ENCODE peak calls at places on chromosome 13, in seven cellular contexts. H is right lobe of liver, R is brain microvascular endothelial cell, A is heart right ventricle, U is MM.1S, O is BE2C, D is osteoblast. C is an unnamed sample.

GRCh38 chr13:87052731-87053130 is 618.4 kb upstream of the SLITRK5 start:
- DNase-seq in H (no peak), A (no peak), R (no peak), D (no peak), O (no peak), U (no peak), C (peak; percentile 16)

GRCh38 chr13:104014803-104015645 is 948.8 kb upstream of the SLC10A2 start:
- DNase-seq in O (no peak), H (no peak), A (no peak), R (peak; percentile 85), U (no peak), D (no peak), C (peak; percentile 52)

GRCh38 chr13:60583911-60584753 is 187.1 kb downstream of the TDRD3 start:
- DNase-seq in D (peak; percentile 82), O (peak; percentile 15), R (peak; percentile 91), U (no peak), A (no peak), H (no peak), C (peak; percentile 49)

GRCh38 chr13:23348270-23349126 is 85.0 kb downstream of the SACS start:
- DNase-seq in H (no peak), R (no peak), A (no peak), O (no peak), D (no peak), U (no peak), C (no peak)

GRCh38 chr13:59356607-59357006 is 807.1 kb downstream of the DIAPH3 start:
- DNase-seq in H (peak; percentile 62), D (no peak), U (no peak), O (peak; percentile 92), A (peak; percentile 86), R (peak; percentile 72), C (peak; percentile 2)

GRCh38 chr13:99356216-99357089 is 49.3 kb upstream of the GPR183 start:
- DNase-seq in A (peak; percentile 31), D (no peak), U (peak; percentile 87), O (no peak), R (peak; percentile 96), H (no peak), C (peak; percentile 87)

GRCh38 chr13:68173111-68173510 is 943.0 kb upstream of the PCDH9 start:
- DNase-seq in H (no peak), D (no peak), O (no peak), A (no peak), R (peak; percentile 6), U (no peak), C (peak; percentile 71)

GRCh38 chr13:84352946-84353345 is 470.7 kb upstream of the SLITRK1 start:
- DNase-seq in A (no peak), R (no peak), U (no peak), D (no peak), O (no peak), H (no peak), C (no peak)

DNA sequence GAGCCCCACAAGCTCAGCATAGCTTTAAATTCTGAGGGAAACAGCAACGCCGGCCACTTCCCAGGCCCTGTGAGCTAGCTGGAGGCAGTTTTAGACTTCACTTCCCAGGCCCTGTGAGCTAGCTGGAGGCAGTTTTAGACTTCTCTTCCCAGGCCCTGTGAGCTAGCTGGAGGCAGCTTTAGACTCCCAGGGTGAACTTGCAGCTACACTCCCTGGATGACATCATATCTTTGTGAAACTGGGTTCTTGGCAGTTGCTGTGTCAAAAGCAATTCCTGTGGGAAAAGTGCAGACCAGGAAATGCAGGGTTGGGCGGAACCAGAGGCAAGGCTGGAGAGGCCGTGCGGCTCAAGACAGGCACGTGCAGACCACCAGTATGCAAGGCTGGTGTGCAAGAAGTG is 12.7 kb downstream of the SOX1 start:
- DNase-seq in R (peak; percentile 35), D (no peak), U (no peak), A (no peak), O (no peak), H (no peak), C (no peak)
- TF ChIP-seq CTCF in R (no peak), D (no peak), U (no peak), A (no peak), O (no peak), H (no peak), C (no peak)

DNA sequence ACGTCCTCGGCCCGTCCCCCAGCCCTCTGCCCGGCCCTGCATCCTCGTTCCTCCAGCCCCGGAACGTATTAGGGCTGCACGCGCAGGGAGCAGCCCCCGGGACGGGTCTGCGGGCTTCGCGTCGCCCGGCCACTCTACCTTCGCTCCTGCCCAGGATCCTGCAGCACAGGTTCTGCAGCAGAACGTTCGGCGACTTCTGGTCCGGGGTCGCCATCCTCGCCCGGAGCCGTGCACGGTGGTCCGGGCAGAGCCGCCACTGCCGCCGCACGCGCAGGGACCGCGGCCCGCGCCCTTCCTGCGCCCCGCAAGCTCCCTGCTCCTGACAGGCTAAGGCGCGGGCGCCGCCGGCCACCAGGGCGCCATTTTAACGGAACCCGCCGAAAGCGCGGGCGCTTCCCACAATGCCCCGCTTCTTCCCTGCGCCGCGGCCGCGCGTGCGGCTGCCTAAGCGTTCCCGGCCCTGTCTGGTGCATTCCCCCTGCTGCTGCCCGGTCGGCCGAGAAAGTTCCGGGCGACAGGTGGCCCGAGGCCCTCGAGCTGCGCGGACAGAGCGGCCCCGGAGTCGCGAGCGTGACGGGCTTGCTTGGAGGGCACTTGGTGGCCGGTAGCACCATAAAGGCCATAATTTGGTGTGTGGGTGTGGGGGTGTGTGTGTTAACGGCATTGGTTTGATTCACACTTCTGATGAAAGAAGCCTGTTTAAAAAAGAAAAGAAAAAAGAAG is at the start of gene TUBGCP3:
- DNase-seq in A (peak; percentile 88), R (peak; percentile 61), D (peak; percentile 97), U (peak; percentile 87), O (peak; percentile 93), H (peak; percentile 86), C (peak; percentile 45)
- TF ChIP-seq CTCF in A (peak; percentile 31), R (no peak), D (no peak), U (no peak), O (no peak), H (peak; percentile 32), C (peak; percentile 11)

GRCh38 chr13:75373988-75374387 is 108.0 kb downstream of the TBC1D4 start:
- DNase-seq in U (no peak), A (no peak), R (no peak), D (no peak), O (no peak), H (no peak), C (no peak)

GRCh38 chr13:75369986-75370385 is 112.0 kb downstream of the TBC1D4 start:
- DNase-seq in R (no peak), D (no peak), U (no peak), O (no peak), H (no peak), A (no peak), C (no peak)

GRCh38 chr13:75372923-75373841 is 108.8 kb downstream of the TBC1D4 start:
- DNase-seq in U (no peak), D (no peak), O (no peak), R (no peak), H (no peak), A (no peak), C (no peak)

GRCh38 chr13:75372517-75372916 is 109.5 kb downstream of the TBC1D4 start:
- DNase-seq in H (no peak), A (no peak), O (peak; percentile 32), R (peak; percentile 48), D (no peak), U (peak; percentile 69), C (no peak)

GRCh38 chr13:75371223-75371622 is 110.7 kb downstream of the TBC1D4 start:
- DNase-seq in R (no peak), D (no peak), A (no peak), H (no peak), U (no peak), O (no peak), C (no peak)
- TF ChIP-seq CTCF in R (no peak), D (no peak), A (no peak), H (no peak), U (no peak), O (no peak), C (no peak)

GRCh38 chr13:50514249-50514648 is 329.2 kb downstream of the DLEU7 start:
- DNase-seq in A (no peak), U (no peak), D (no peak), R (no peak), H (no peak), O (no peak), C (no peak)

GRCh38 chr13:50509771-50510441 is 333.6 kb downstream of the DLEU7 start:
- DNase-seq in O (no peak), U (no peak), D (no peak), R (peak; percentile 29), H (no peak), A (no peak), C (no peak)

GRCh38 chr13:50513528-50513863 is 330.0 kb downstream of the DLEU7 start:
- DNase-seq in H (no peak), A (no peak), U (no peak), D (no peak), O (no peak), R (no peak), C (no peak)

GRCh38 chr13:50511877-50512332 is 331.6 kb downstream of the DLEU7 start:
- DNase-seq in H (no peak), U (peak; percentile 57), R (no peak), A (no peak), D (no peak), O (no peak), C (no peak)

GRCh38 chr13:50512602-50513527 is 330.6 kb downstream of the DLEU7 start:
- DNase-seq in R (peak; percentile 45), U (peak; percentile 80), O (no peak), A (peak; percentile 65), H (peak; percentile 63), D (peak; percentile 77), C (peak; percentile 26)
- TF ChIP-seq CTCF in R (peak; percentile 28), U (peak; percentile 16), O (no peak), A (peak; percentile 19), H (peak; percentile 15), D (no peak), C (no peak)

GRCh38 chr13:32986552-32986951 is 29.7 kb upstream of the KL start:
- DNase-seq in R (no peak), A (no peak), O (no peak), H (no peak), D (no peak), U (no peak), C (no peak)

GRCh38 chr13:32987462-32987861 is 28.8 kb upstream of the KL start:
- DNase-seq in R (no peak), H (no peak), O (no peak), A (no peak), U (no peak), D (no peak), C (no peak)

GRCh38 chr13:32988588-32989256 is 27.5 kb upstream of the KL start:
- DNase-seq in O (no peak), D (no peak), A (no peak), H (no peak), U (no peak), R (no peak), C (no peak)

GRCh38 chr13:32993109-32993508 is 23.1 kb upstream of the KL start:
- DNase-seq in A (no peak), H (no peak), D (no peak), O (no peak), U (no peak), R (no peak), C (no peak)

GRCh38 chr13:32989331-32989730 is 26.9 kb upstream of the KL start:
- DNase-seq in A (no peak), H (no peak), O (no peak), R (no peak), D (no peak), U (no peak), C (no peak)
- TF ChIP-seq CTCF in A (no peak), H (no peak), O (no peak), R (no peak), D (no peak), U (no peak), C (no peak)